ENCODE peak calls at places on chromosomes 7 and 10, in seven cellular contexts. One of them, this sample, is unnamed. For H3K9me3, the result is how much of the 10 kb centered on the place peaks cover.

GRCh38 chr7:129575699-129576098 is 35.8 kb upstream of the NRF1 start:
- DNase-seq in endodermal cell: no peak
- DNase-seq in CD8-positive, alpha-beta T cell: no peak
- DNase-seq in aorta: no peak
- DNase-seq in effector memory CD4-positive, alpha-beta T cell: no peak
- DNase-seq in CD4-positive, alpha-beta T cell: no peak
- DNase-seq in SK-N-SH: no peak
- DNase-seq in this sample: no peak

GRCh38 chr7:44145419-44145968 is 4.4 kb upstream of the MYL7 start:
- DNase-seq in aorta: peak
- DNase-seq in endodermal cell: peak
- DNase-seq in CD4-positive, alpha-beta T cell: peak
- DNase-seq in CD8-positive, alpha-beta T cell: peak
- DNase-seq in SK-N-SH: peak
- DNase-seq in effector memory CD4-positive, alpha-beta T cell: peak
- DNase-seq in this sample: peak

GRCh38 chr7:18491871-18492270 is 3.7 kb upstream of the HDAC9 start:
- DNase-seq in endodermal cell: no peak
- DNase-seq in CD4-positive, alpha-beta T cell: no peak
- DNase-seq in SK-N-SH: no peak
- DNase-seq in CD8-positive, alpha-beta T cell: no peak
- DNase-seq in aorta: no peak
- DNase-seq in effector memory CD4-positive, alpha-beta T cell: no peak
- DNase-seq in this sample: no peak

GRCh38 chr10:5553400-5554170 is 28.8 kb downstream of the CALML3 start:
- DNase-seq in CD8-positive, alpha-beta T cell: no peak
- DNase-seq in aorta: peak
- DNase-seq in endodermal cell: no peak
- DNase-seq in SK-N-SH: no peak
- DNase-seq in effector memory CD4-positive, alpha-beta T cell: no peak
- DNase-seq in CD4-positive, alpha-beta T cell: no peak
- DNase-seq in this sample: no peak

GRCh38 chr10:5888352-5888751 is 1.3 kb downstream of the ANKRD16 start:
- DNase-seq in SK-N-SH: no peak
- DNase-seq in effector memory CD4-positive, alpha-beta T cell: no peak
- DNase-seq in aorta: no peak
- DNase-seq in endodermal cell: no peak
- DNase-seq in CD4-positive, alpha-beta T cell: no peak
- DNase-seq in CD8-positive, alpha-beta T cell: no peak
- DNase-seq in this sample: no peak

GRCh38 chr7:2508327-2509231 is 11.0 kb upstream of the LFNG start:
- DNase-seq in endodermal cell: peak
- DNase-seq in CD8-positive, alpha-beta T cell: peak
- DNase-seq in aorta: no peak
- DNase-seq in CD4-positive, alpha-beta T cell: peak
- DNase-seq in effector memory CD4-positive, alpha-beta T cell: peak
- DNase-seq in SK-N-SH: no peak
- DNase-seq in this sample: peak

GRCh38 chr10:57898231-57898630 is 369.5 kb downstream of the IPMK start:
- DNase-seq in SK-N-SH: no peak
- DNase-seq in aorta: no peak
- DNase-seq in CD8-positive, alpha-beta T cell: no peak
- DNase-seq in effector memory CD4-positive, alpha-beta T cell: no peak
- DNase-seq in CD4-positive, alpha-beta T cell: no peak
- DNase-seq in endodermal cell: peak
- DNase-seq in this sample: no peak

GRCh38 chr10:34637419-34637911 is 177.6 kb downstream of the PARD3 start:
- DNase-seq in CD8-positive, alpha-beta T cell: peak
- DNase-seq in endodermal cell: peak
- DNase-seq in SK-N-SH: peak
- DNase-seq in effector memory CD4-positive, alpha-beta T cell: no peak
- DNase-seq in CD4-positive, alpha-beta T cell: peak
- DNase-seq in aorta: peak
- DNase-seq in this sample: peak

GRCh38 chr10:88409236-88409635 is 173.9 kb downstream of the RNLS start:
- DNase-seq in aorta: no peak
- DNase-seq in CD4-positive, alpha-beta T cell: no peak
- DNase-seq in effector memory CD4-positive, alpha-beta T cell: no peak
- DNase-seq in SK-N-SH: no peak
- DNase-seq in CD8-positive, alpha-beta T cell: no peak
- DNase-seq in endodermal cell: no peak
- DNase-seq in this sample: no peak

GRCh38 chr10:97792058-97792721 is 20.4 kb upstream of the SFRP5 start:
- DNase-seq in CD8-positive, alpha-beta T cell: peak
- DNase-seq in SK-N-SH: peak
- DNase-seq in CD4-positive, alpha-beta T cell: peak
- DNase-seq in aorta: peak
- DNase-seq in endodermal cell: peak
- DNase-seq in effector memory CD4-positive, alpha-beta T cell: peak
- DNase-seq in this sample: peak

GRCh38 chr10:10855178-10855577 is 162.5 kb upstream of the CELF2 start:
- DNase-seq in aorta: no peak
- DNase-seq in SK-N-SH: no peak
- DNase-seq in effector memory CD4-positive, alpha-beta T cell: no peak
- DNase-seq in CD8-positive, alpha-beta T cell: no peak
- DNase-seq in endodermal cell: no peak
- DNase-seq in CD4-positive, alpha-beta T cell: no peak
- DNase-seq in this sample: no peak

GRCh38 chr10:48627984-48628609 is 23.2 kb upstream of the ARHGAP22 start:
- DNase-seq in CD8-positive, alpha-beta T cell: no peak
- DNase-seq in CD4-positive, alpha-beta T cell: no peak
- DNase-seq in SK-N-SH: peak
- DNase-seq in endodermal cell: no peak
- DNase-seq in effector memory CD4-positive, alpha-beta T cell: no peak
- DNase-seq in aorta: no peak
- DNase-seq in this sample: no peak

GRCh38 chr10:11036424-11037011 is 18.8 kb downstream of the CELF2 start:
- DNase-seq in aorta: no peak
- DNase-seq in SK-N-SH: peak
- DNase-seq in CD4-positive, alpha-beta T cell: no peak
- DNase-seq in CD8-positive, alpha-beta T cell: no peak
- DNase-seq in endodermal cell: peak
- DNase-seq in effector memory CD4-positive, alpha-beta T cell: no peak
- DNase-seq in this sample: no peak

GRCh38 chr7:73436031-73436929 is 2.7 kb downstream of the FZD9 start:
- DNase-seq in CD4-positive, alpha-beta T cell: no peak
- DNase-seq in effector memory CD4-positive, alpha-beta T cell: no peak
- DNase-seq in aorta: no peak
- DNase-seq in endodermal cell: peak
- DNase-seq in CD8-positive, alpha-beta T cell: no peak
- DNase-seq in SK-N-SH: peak
- DNase-seq in this sample: no peak

GRCh38 chr10:126500866-126501265 is 112.6 kb upstream of the ADAM12 start:
- DNase-seq in SK-N-SH: no peak
- DNase-seq in CD8-positive, alpha-beta T cell: no peak
- DNase-seq in effector memory CD4-positive, alpha-beta T cell: no peak
- DNase-seq in endodermal cell: no peak
- DNase-seq in aorta: no peak
- DNase-seq in CD4-positive, alpha-beta T cell: no peak
- DNase-seq in this sample: no peak

GRCh38 chr10:44756235-44756634 is 154.9 kb upstream of the TMEM72 start:
- DNase-seq in endodermal cell: no peak
- DNase-seq in effector memory CD4-positive, alpha-beta T cell: no peak
- DNase-seq in CD4-positive, alpha-beta T cell: no peak
- DNase-seq in CD8-positive, alpha-beta T cell: no peak
- DNase-seq in aorta: no peak
- DNase-seq in SK-N-SH: no peak
- DNase-seq in this sample: no peak

GRCh38 chr10:133440633-133441285 is 13.0 kb upstream of the SCART1 start:
- DNase-seq in endodermal cell: no peak
- DNase-seq in CD8-positive, alpha-beta T cell: no peak
- DNase-seq in effector memory CD4-positive, alpha-beta T cell: no peak
- DNase-seq in SK-N-SH: no peak
- DNase-seq in aorta: peak
- DNase-seq in CD4-positive, alpha-beta T cell: no peak
- DNase-seq in this sample: no peak

GRCh38 chr7:67589178-67589577 is 592.5 kb downstream of the TYW1 start:
- DNase-seq in SK-N-SH: no peak
- DNase-seq in aorta: no peak
- DNase-seq in CD8-positive, alpha-beta T cell: no peak
- DNase-seq in CD4-positive, alpha-beta T cell: no peak
- DNase-seq in endodermal cell: no peak
- DNase-seq in effector memory CD4-positive, alpha-beta T cell: no peak
- DNase-seq in this sample: no peak

GRCh38 chr10:77687621-77688020 is 50.0 kb upstream of the KCNMA1 start:
- DNase-seq in SK-N-SH: no peak
- DNase-seq in aorta: no peak
- DNase-seq in CD4-positive, alpha-beta T cell: no peak
- DNase-seq in CD8-positive, alpha-beta T cell: no peak
- DNase-seq in endodermal cell: peak
- DNase-seq in effector memory CD4-positive, alpha-beta T cell: no peak
- DNase-seq in this sample: no peak

DNA sequence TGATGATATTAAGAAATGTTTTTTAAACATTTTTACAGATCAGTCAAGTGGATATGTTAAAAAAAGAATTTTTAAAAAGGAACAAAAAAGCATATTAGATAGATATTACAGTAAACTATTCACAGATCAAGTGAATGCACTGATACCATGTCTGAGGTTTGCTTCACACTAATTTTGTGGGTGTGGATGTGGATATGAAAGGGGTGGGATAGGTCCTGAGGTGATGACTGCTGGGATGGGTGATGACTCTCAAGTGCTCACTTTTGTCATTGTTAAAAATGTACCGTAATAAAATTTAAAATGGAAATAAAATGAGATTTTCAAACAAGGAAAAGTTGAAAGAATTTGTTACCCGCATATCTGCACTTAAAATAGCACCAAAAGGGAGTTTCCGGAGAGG is 54.1 kb downstream of the AGMO start:
- DNase-seq in CD8-positive, alpha-beta T cell: no peak
- DNase-seq in CD4-positive, alpha-beta T cell: no peak
- DNase-seq in aorta: no peak
- DNase-seq in endodermal cell: no peak
- DNase-seq in effector memory CD4-positive, alpha-beta T cell: no peak
- DNase-seq in SK-N-SH: no peak
- DNase-seq in this sample: no peak
- H3K9me3 ChIP-seq in CD8-positive, alpha-beta T cell: under half
- H3K9me3 ChIP-seq in CD4-positive, alpha-beta T cell: under half
- H3K9me3 ChIP-seq in aorta: under half
- H3K9me3 ChIP-seq in endodermal cell: under half
- H3K9me3 ChIP-seq in effector memory CD4-positive, alpha-beta T cell: under half
- H3K9me3 ChIP-seq in SK-N-SH: under half
- H3K9me3 ChIP-seq in this sample: under half

GRCh38 chr10:130234171-130234965 is 98.2 kb downstream of the GLRX3 start:
- DNase-seq in CD8-positive, alpha-beta T cell: no peak
- DNase-seq in effector memory CD4-positive, alpha-beta T cell: no peak
- DNase-seq in endodermal cell: peak
- DNase-seq in SK-N-SH: no peak
- DNase-seq in aorta: no peak
- DNase-seq in CD4-positive, alpha-beta T cell: no peak
- DNase-seq in this sample: no peak
- H3K9me3 ChIP-seq in CD8-positive, alpha-beta T cell: under half
- H3K9me3 ChIP-seq in effector memory CD4-positive, alpha-beta T cell: under half
- H3K9me3 ChIP-seq in endodermal cell: under half
- H3K9me3 ChIP-seq in SK-N-SH: under half
- H3K9me3 ChIP-seq in aorta: under half
- H3K9me3 ChIP-seq in CD4-positive, alpha-beta T cell: under half
- H3K9me3 ChIP-seq in this sample: under half

DNA sequence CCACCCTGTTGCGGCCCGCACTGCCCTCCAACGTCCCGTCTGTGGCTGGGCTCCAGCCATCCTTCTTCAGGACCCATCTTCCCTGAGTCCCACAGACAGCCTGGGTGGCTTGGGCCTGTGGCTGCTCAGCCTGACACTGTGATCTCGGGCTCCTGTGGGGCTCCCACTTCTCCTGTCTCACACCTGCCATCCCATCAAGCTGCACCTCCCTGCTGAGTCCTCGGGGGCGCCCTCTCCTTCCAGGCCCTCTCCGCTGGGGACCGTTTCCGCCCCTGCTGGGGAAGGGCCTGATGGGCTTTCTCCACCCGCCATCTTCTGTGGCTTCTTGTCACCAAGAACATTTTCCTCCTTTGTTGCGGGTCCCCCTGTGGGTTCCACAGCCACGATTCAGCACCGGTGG is 173.8 kb upstream of the PPP2R2D start:
- DNase-seq in SK-N-SH: peak
- DNase-seq in endodermal cell: peak
- DNase-seq in CD4-positive, alpha-beta T cell: no peak
- DNase-seq in CD8-positive, alpha-beta T cell: no peak
- DNase-seq in aorta: peak
- DNase-seq in effector memory CD4-positive, alpha-beta T cell: no peak
- DNase-seq in this sample: no peak
- H3K9me3 ChIP-seq in SK-N-SH: under half
- H3K9me3 ChIP-seq in endodermal cell: under half
- H3K9me3 ChIP-seq in CD4-positive, alpha-beta T cell: under half
- H3K9me3 ChIP-seq in CD8-positive, alpha-beta T cell: under half
- H3K9me3 ChIP-seq in aorta: under half
- H3K9me3 ChIP-seq in effector memory CD4-positive, alpha-beta T cell: under half
- H3K9me3 ChIP-seq in this sample: under half

GRCh38 chr7:131305152-131305551 is 22.5 kb upstream of the MKLN1 start:
- DNase-seq in effector memory CD4-positive, alpha-beta T cell: no peak
- DNase-seq in endodermal cell: no peak
- DNase-seq in CD4-positive, alpha-beta T cell: no peak
- DNase-seq in CD8-positive, alpha-beta T cell: no peak
- DNase-seq in aorta: no peak
- DNase-seq in SK-N-SH: no peak
- DNase-seq in this sample: no peak
- H3K9me3 ChIP-seq in effector memory CD4-positive, alpha-beta T cell: under half
- H3K9me3 ChIP-seq in endodermal cell: under half
- H3K9me3 ChIP-seq in CD4-positive, alpha-beta T cell: under half
- H3K9me3 ChIP-seq in CD8-positive, alpha-beta T cell: under half
- H3K9me3 ChIP-seq in aorta: under half
- H3K9me3 ChIP-seq in SK-N-SH: under half
- H3K9me3 ChIP-seq in this sample: under half

DNA sequence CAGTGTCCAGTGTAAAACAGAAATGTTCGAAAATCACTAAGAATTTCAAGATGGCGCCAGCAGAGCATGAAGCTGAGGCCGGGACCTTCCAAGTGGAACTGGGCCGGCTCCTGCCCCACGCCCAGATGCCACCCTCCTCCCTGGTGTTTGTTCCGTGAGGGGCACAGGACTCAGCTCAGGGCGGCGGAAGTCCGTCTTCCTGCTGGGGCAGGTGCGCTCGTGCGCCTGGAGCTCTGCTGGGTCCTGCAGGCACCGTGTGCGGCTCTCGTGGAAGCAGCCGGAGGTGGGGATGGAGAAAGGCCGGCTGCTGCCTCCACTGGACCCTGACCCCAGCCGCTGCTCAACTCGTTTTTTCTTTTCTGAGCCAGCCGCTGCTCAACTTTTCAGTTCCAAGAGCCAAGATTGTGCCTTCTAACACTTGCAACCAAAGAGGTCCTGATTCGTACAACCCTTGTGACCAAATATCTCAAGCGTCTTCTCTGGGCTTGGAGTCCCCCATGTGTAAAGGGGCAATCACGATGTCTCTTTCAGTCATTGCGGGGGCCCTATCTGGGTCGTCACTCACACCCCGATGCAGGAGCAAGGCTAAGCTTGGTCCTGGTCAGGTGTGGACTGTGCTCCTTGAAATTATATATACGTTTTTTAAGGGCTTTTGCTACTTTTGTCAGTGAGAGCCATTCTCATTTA is 334.4 kb downstream of the ADARB2 start:
- DNase-seq in SK-N-SH: no peak
- DNase-seq in CD8-positive, alpha-beta T cell: no peak
- DNase-seq in CD4-positive, alpha-beta T cell: no peak
- DNase-seq in effector memory CD4-positive, alpha-beta T cell: no peak
- DNase-seq in endodermal cell: peak
- DNase-seq in aorta: no peak
- DNase-seq in this sample: no peak
- H3K9me3 ChIP-seq in SK-N-SH: under half
- H3K9me3 ChIP-seq in CD8-positive, alpha-beta T cell: under half
- H3K9me3 ChIP-seq in CD4-positive, alpha-beta T cell: under half
- H3K9me3 ChIP-seq in effector memory CD4-positive, alpha-beta T cell: under half
- H3K9me3 ChIP-seq in endodermal cell: under half
- H3K9me3 ChIP-seq in aorta: under half
- H3K9me3 ChIP-seq in this sample: under half